ENCODE peak calls at places on chromosomes 3 and 15, in six cellular contexts. A is bronchial epithelial cell; K is NCI-H510A treated with DMSO at 0.1 percent for 48 hours; Z is stimulated activated naive CD8-positive, alpha-beta T cell treated with anti-CD3 and anti-CD28 coated beads, Interleukin-15, Interleukin-2, amounts not matched to agents 100 U/mL and 50 U/mL, for 24 hours; Y is activated CD8-positive, alpha-beta memory T cell treated with anti-CD3 and anti-CD28 coated beads for 48 hours; L is activated T-cell treated with anti-CD3 and anti-CD28 coated beads, Interleukin-2, amount 50 U/mL, for 1 hour. V is an unnamed sample.

GRCh38 chr15:64532921-64533320 is 72.5 kb downstream of the ZNF609 start:
- DNase-seq in A (no peak), K (no peak), Z (peak), Y (no peak), L (no peak), V (no peak)

GRCh38 chr15:100726070-100726420 is 123.7 kb downstream of the ASB7 start:
- DNase-seq in A (no peak), K (no peak), Z (no peak), Y (no peak), L (no peak), V (no peak)

GRCh38 chr3:54131026-54131605 is 8.8 kb downstream of the CACNA2D3 start:
- DNase-seq in A (no peak), K (no peak), Z (no peak), Y (no peak), L (no peak), V (no peak)

GRCh38 chr3:171374661-171375285 is 85.4 kb downstream of the TNIK start:
- DNase-seq in A (peak), K (no peak), Z (no peak), Y (no peak), L (no peak), V (no peak)

GRCh38 chr3:146747928-146748327 is 142.8 kb upstream of the PLSCR5 start:
- DNase-seq in A (peak), K (no peak), Z (no peak), Y (no peak), L (no peak), V (no peak)

GRCh38 chr3:129768728-129769127 is 124.8 kb downstream of the TMCC1 start:
- DNase-seq in A (no peak), K (no peak), Z (no peak), Y (no peak), L (no peak), V (no peak)

GRCh38 chr15:63041982-63042878 is at the start of gene TPM1:
- DNase-seq in A (peak), K (peak), Z (peak), Y (no peak), L (peak), V (no peak)

GRCh38 chr3:10926831-10927521 is 65.6 kb upstream of the SLC6A1 start:
- DNase-seq in A (no peak), K (no peak), Z (no peak), Y (no peak), L (no peak), V (no peak)

GRCh38 chr3:61804782-61805181 is 243.4 kb downstream of the PTPRG start:
- DNase-seq in A (no peak), K (no peak), Z (no peak), Y (no peak), L (no peak), V (no peak)

GRCh38 chr3:79985866-79986265 is 218.1 kb upstream of the ROBO1 start:
- DNase-seq in A (no peak), K (no peak), Z (no peak), Y (no peak), L (no peak), V (no peak)

GRCh38 chr3:168534761-168535160 is 439.0 kb upstream of the GOLIM4 start:
- DNase-seq in A (no peak), K (no peak), Z (no peak), Y (no peak), L (no peak), V (no peak)

GRCh38 chr3:27720899-27721716 is 1.0 kb downstream of the EOMES start:
- DNase-seq in A (peak), K (peak), Z (no peak), Y (no peak), L (no peak), V (no peak)

GRCh38 chr3:64186667-64187064 is 38.6 kb downstream of the PRICKLE2 start:
- DNase-seq in A (no peak), K (no peak), Z (no peak), Y (no peak), L (no peak), V (no peak)

GRCh38 chr15:94421711-94422110 is 190.3 kb downstream of the MCTP2 start:
- DNase-seq in A (no peak), K (no peak), Z (no peak), Y (no peak), L (no peak), V (no peak)

GRCh38 chr3:143209715-143210059 is 90.1 kb downstream of the CHST2 start:
- DNase-seq in A (no peak), K (no peak), Z (no peak), Y (no peak), L (no peak), V (no peak)

GRCh38 chr3:61439116-61439459 is 122.3 kb upstream of the PTPRG start:
- DNase-seq in A (no peak), K (no peak), Z (no peak), Y (no peak), L (no peak), V (no peak)

GRCh38 chr15:98154863-98155262 is 194.4 kb downstream of the ARRDC4 start:
- DNase-seq in A (peak), K (no peak), Z (no peak), Y (no peak), L (no peak), V (no peak)

GRCh38 chr3:134003066-134003465 is 26.7 kb downstream of the SLCO2A1 start:
- DNase-seq in A (peak), K (no peak), Z (no peak), Y (no peak), L (no peak), V (no peak)

GRCh38 chr3:57228734-57229505 is 1.4 kb downstream of the APPL1 start:
- DNase-seq in A (peak), K (no peak), Z (no peak), Y (no peak), L (no peak), V (no peak)

GRCh38 chr3:146589899-146590508 is 15.1 kb downstream of the PLSCR5 start:
- DNase-seq in A (peak), K (peak), Z (peak), Y (no peak), L (no peak), V (no peak)

GRCh38 chr15:43204016-43204901 is 16.6 kb downstream of the EPB42 start:
- DNase-seq in A (peak), K (no peak), Z (peak), Y (peak), L (peak), V (peak)

GRCh38 chr15:47673343-47673761 is 44.0 kb upstream of the SEMA6D start:
- DNase-seq in A (no peak), K (no peak), Z (no peak), Y (no peak), L (no peak), V (no peak)

GRCh38 chr3:41681479-41681878 is 280.4 kb downstream of the ULK4 start:
- DNase-seq in A (peak), K (no peak), Z (no peak), Y (no peak), L (no peak), V (no peak)

GRCh38 chr15:74174216-74174965 is 881 bp downstream of the ISLR start:
- DNase-seq in A (no peak), K (no peak), Z (no peak), Y (no peak), L (no peak), V (no peak)

GRCh38 chr15:62880278-62880677 is 162.3 kb upstream of the TPM1 start:
- DNase-seq in A (no peak), K (no peak), Z (no peak), Y (no peak), L (no peak), V (no peak)

GRCh38 chr3:65153850-65154512 is 466.2 kb upstream of the ADAMTS9 start:
- DNase-seq in A (no peak), K (no peak), Z (no peak), Y (no peak), L (no peak), V (no peak)

GRCh38 chr15:74352393-74352910 is 15.0 kb downstream of the CYP11A1 start:
- DNase-seq in A (no peak), K (no peak), Z (no peak), Y (no peak), L (no peak), V (no peak)

GRCh38 chr3:156553705-156554356 is 1.1 kb downstream of the SSR3 start:
- DNase-seq in A (peak), K (no peak), Z (peak), Y (no peak), L (no peak), V (no peak)

GRCh38 chr3:100635273-100635701 is 25.9 kb downstream of the ADGRG7 start:
- DNase-seq in A (no peak), K (no peak), Z (no peak), Y (no peak), L (no peak), V (no peak)

GRCh38 chr3:56930706-56931105 is 129.0 kb upstream of the ARHGEF3 start:
- DNase-seq in A (peak), K (no peak), Z (no peak), Y (no peak), L (no peak), V (no peak)

GRCh38 chr3:176987901-176988300 is 209.4 kb downstream of the TBL1XR1 start:
- DNase-seq in A (peak), K (peak), Z (no peak), Y (no peak), L (no peak), V (no peak)

GRCh38 chr3:64244011-64244942 is 19.0 kb upstream of the PRICKLE2 start:
- DNase-seq in A (peak), K (no peak), Z (no peak), Y (no peak), L (no peak), V (no peak)

GRCh38 chr3:32219537-32219936 is 18.9 kb upstream of the CMTM8 start:
- DNase-seq in A (no peak), K (no peak), Z (no peak), Y (no peak), L (no peak), V (no peak)

GRCh38 chr15:77747175-77748077 is 114.7 kb upstream of the LINGO1 start:
- DNase-seq in A (no peak), K (no peak), Z (no peak), Y (no peak), L (no peak), V (no peak)

GRCh38 chr15:39976291-39977274 is 42.7 kb downstream of the EIF2AK4 start:
- DNase-seq in A (no peak), K (peak), Z (no peak), Y (no peak), L (peak), V (no peak)

GRCh38 chr3:132145833-132146232 is 111.0 kb upstream of the CPNE4 start:
- DNase-seq in A (no peak), K (no peak), Z (no peak), Y (no peak), L (no peak), V (no peak)

V was measured in naive B cell.